ENCODE peak calls at places on chromosomes 6 and 20, in five cellular contexts. C, O, R, I and U are unnamed samples.

GRCh38 chr6:97958143-97958542 is 675.1 kb upstream of the MMS22L start:
- DNase-seq in I (no peak), C (no peak), R (no peak), O (no peak), U (no peak)

GRCh38 chr6:96812077-96812703 is 25.1 kb downstream of the GPR63 start:
- DNase-seq in I (no peak), R (no peak), O (no peak), C (no peak), U (no peak)

GRCh38 chr20:34475979-34476736 is 40.1 kb upstream of the DYNLRB1 start:
- DNase-seq in I (peak), C (peak), R (no peak), O (peak), U (peak)

GRCh38 chr6:34152806-34153565 is 7.1 kb upstream of the GRM4 start:
- DNase-seq in C (no peak), O (no peak), I (no peak), R (no peak), U (peak)

GRCh38 chr6:107624541-107624940 is 134.6 kb downstream of the SOBP start:
- DNase-seq in R (no peak), O (no peak), I (no peak), C (no peak), U (no peak)

GRCh38 chr6:93424303-93425064 is 5.1 kb upstream of the EPHA7 start:
- DNase-seq in O (no peak), C (peak), I (no peak), R (no peak), U (no peak)

GRCh38 chr20:19981091-19981490 is 36.1 kb upstream of the NAA20 start:
- DNase-seq in C (no peak), O (no peak), I (no peak), R (no peak), U (no peak)

GRCh38 chr6:40915165-40915564 is 123.9 kb downstream of the UNC5CL start:
- DNase-seq in R (no peak), O (no peak), C (no peak), I (no peak), U (no peak)

GRCh38 chr6:47740714-47741113 is 41.1 kb upstream of the OPN5 start:
- DNase-seq in C (no peak), R (no peak), O (no peak), I (no peak), U (no peak)

GRCh38 chr6:3504938-3505735 is 48.3 kb upstream of the SLC22A23 start:
- DNase-seq in R (no peak), C (no peak), I (no peak), O (no peak), U (no peak)

GRCh38 chr20:62969179-62969760 is 16.8 kb downstream of the SLC17A9 start:
- DNase-seq in C (no peak), I (no peak), R (no peak), O (no peak), U (no peak)

GRCh38 chr20:5482791-5483190 is 166.0 kb upstream of the PROKR2 start:
- DNase-seq in R (no peak), O (no peak), C (no peak), I (no peak), U (no peak)

GRCh38 chr6:45310118-45310788 is 17.9 kb upstream of the RUNX2 start:
- DNase-seq in I (peak), C (no peak), R (no peak), O (no peak), U (no peak)

GRCh38 chr6:5126214-5126613 is 41.1 kb downstream of the PPP1R3G start:
- DNase-seq in O (no peak), I (no peak), R (no peak), C (peak), U (no peak)

GRCh38 chr6:24861934-24862333 is 63.2 kb upstream of the ARMH2 start:
- DNase-seq in O (no peak), R (no peak), C (no peak), I (no peak), U (no peak)

GRCh38 chr6:11439017-11439420 is 98.5 kb upstream of the TMEM170B start:
- DNase-seq in I (no peak), O (no peak), R (no peak), C (no peak), U (no peak)

GRCh38 chr6:146111864-146112263 is 83.0 kb downstream of the GRM1 start:
- DNase-seq in C (no peak), I (no peak), O (no peak), R (no peak), U (no peak)

GRCh38 chr20:16491277-16491912 is 81.9 kb downstream of the KIF16B start:
- DNase-seq in I (no peak), C (no peak), O (no peak), R (no peak), U (no peak)

GRCh38 chr6:16043171-16044142 is 85.4 kb upstream of the MYLIP start:
- DNase-seq in C (no peak), O (no peak), I (no peak), R (no peak), U (no peak)

GRCh38 chr20:10347066-10347465 is 87.0 kb downstream of the MKKS start:
- DNase-seq in R (no peak), C (no peak), O (no peak), I (no peak), U (no peak)

GRCh38 chr20:31843881-31844280 is 1.5 kb downstream of the FOXS1 start:
- DNase-seq in I (no peak), O (no peak), C (no peak), R (no peak), U (no peak)

GRCh38 chr6:15351631-15352030 is 105.8 kb downstream of the JARID2 start:
- DNase-seq in R (no peak), C (no peak), O (no peak), I (no peak), U (no peak)

GRCh38 chr20:63156221-63156671 is 59.7 kb downstream of the YTHDF1 start:
- DNase-seq in I (no peak), O (no peak), R (no peak), C (no peak), U (no peak)

GRCh38 chr6:119273799-119274595 is 75.6 kb downstream of the MAN1A1 start:
- DNase-seq in R (no peak), O (no peak), I (no peak), C (no peak), U (peak)

GRCh38 chr6:66278115-66278514 is 571.1 kb upstream of the EYS start:
- DNase-seq in R (no peak), C (no peak), O (no peak), I (no peak), U (no peak)

GRCh38 chr6:17923401-17923863 is 64.0 kb downstream of the KIF13A start:
- DNase-seq in R (no peak), O (no peak), I (no peak), C (no peak), U (no peak)

GRCh38 chr6:33914519-33915120 is 110.8 kb upstream of the MLN start:
- DNase-seq in O (peak), R (no peak), C (no peak), I (peak), U (no peak)

GRCh38 chr20:47355489-47356219 is 845 bp downstream of the ZMYND8 start:
- DNase-seq in O (no peak), I (no peak), C (no peak), R (no peak), U (no peak)

GRCh38 chr6:134345780-134346179 is 27.9 kb upstream of the SGK1 start:
- DNase-seq in C (no peak), R (no peak), O (no peak), I (no peak), U (no peak)

GRCh38 chr6:107114872-107115694 is at the start of gene BEND3:
- DNase-seq in C (peak), R (no peak), O (peak), I (peak), U (peak)

GRCh38 chr6:50724381-50725124 is 11.2 kb downstream of the TFAP2D start:
- DNase-seq in C (no peak), R (no peak), O (no peak), I (no peak), U (peak)

GRCh38 chr6:32074996-32075532 is 34.1 kb downstream of the TNXB start:
- DNase-seq in C (peak), I (no peak), R (no peak), O (no peak), U (no peak)

GRCh38 chr6:32492351-32492750 is 37.7 kb downstream of the HLA-DRB5 start:
- DNase-seq in I (no peak), O (no peak), R (no peak), C (no peak), U (no peak)

GRCh38 chr6:80132942-80133517 is 26.6 kb downstream of the BCKDHB start:
- DNase-seq in R (no peak), C (peak), O (no peak), I (peak), U (peak)

GRCh38 chr20:3172933-3173581 is at the start of gene LZTS3:
- DNase-seq in C (no peak), O (peak), R (peak), I (peak), U (peak)

GRCh38 chr6:163263998-163264661 is 150.4 kb upstream of the QKI start:
- DNase-seq in O (no peak), I (no peak), C (no peak), R (no peak), U (no peak)

GRCh38 chr6:159134701-159135364 is 34.4 kb upstream of the FNDC1 start:
- DNase-seq in C (peak), O (peak), I (peak), R (peak), U (peak)